ENCODE peak calls at places on chromosome 12, in seven cellular contexts. A is GM12878, J is Panc1, L is GM12892, F is K562, K is HCT116, S is transverse colon. V is an unnamed sample.

GRCh38 chr12:75959506-75959905 is 72.1 kb downstream of the PHLDA1 start:
- DNase-seq in A (no peak), S (no peak), K (no peak), L (no peak), J (no peak), F (no peak), V (no peak)

GRCh38 chr12:129538137-129538536 is 365.7 kb downstream of the TMEM132D start:
- DNase-seq in L (no peak), A (no peak), K (no peak), F (no peak), S (no peak), J (no peak), V (no peak)

GRCh38 chr12:49832836-49833421 is 4.7 kb upstream of the NCKAP5L start:
- DNase-seq in F (no peak), J (no peak), K (no peak), L (no peak), S (no peak), A (no peak), V (peak)

GRCh38 chr12:25775968-25776367 is 182.5 kb upstream of the RASSF8 start:
- DNase-seq in L (no peak), K (no peak), F (no peak), J (no peak), S (no peak), A (no peak), V (no peak)

GRCh38 chr12:51972849-51973273 is 21.4 kb downstream of the ACVR1B start:
- DNase-seq in J (no peak), F (peak), L (no peak), A (no peak), S (peak), K (no peak), V (no peak)

GRCh38 chr12:108619369-108620160 is 14.1 kb downstream of the SELPLG start:
- DNase-seq in F (no peak), A (no peak), K (no peak), L (no peak), J (no peak), S (no peak), V (no peak)

GRCh38 chr12:31477669-31478068 is 113.3 kb downstream of the DENND5B start:
- DNase-seq in F (no peak), S (no peak), J (no peak), A (peak), L (no peak), K (no peak), V (no peak)

GRCh38 chr12:15474766-15475165 is 152.5 kb downstream of the PTPRO start:
- DNase-seq in F (no peak), K (no peak), A (no peak), S (no peak), J (no peak), L (no peak), V (no peak)

GRCh38 chr12:43237238-43237879 is 314.6 kb downstream of the ADAMTS20 start:
- DNase-seq in F (no peak), S (no peak), J (no peak), L (no peak), K (no peak), A (no peak), V (no peak)

GRCh38 chr12:110107369-110108281 is 16.5 kb upstream of the IFT81 start:
- DNase-seq in S (peak), J (no peak), L (no peak), A (no peak), K (no peak), F (no peak), V (no peak)
- TF ChIP-seq POLR2AphosphoS5 in S (no peak), J (no peak), L (no peak), A (no peak), K (no peak), F (no peak), V (no peak)

GRCh38 chr12:105264771-105265170 is 28.8 kb upstream of the APPL2 start:
- DNase-seq in J (no peak), A (no peak), S (no peak), F (no peak), L (no peak), K (no peak), V (no peak)
- TF ChIP-seq POLR2AphosphoS5 in J (no peak), A (no peak), S (no peak), F (no peak), L (no peak), K (no peak), V (no peak)

GRCh38 chr12:6788972-6789905 is at the start of gene CD4:
- DNase-seq in K (no peak), F (no peak), J (no peak), S (peak), L (no peak), A (no peak), V (no peak)

GRCh38 chr12:6790496-6791150 is 1.3 kb downstream of the CD4 start:
- DNase-seq in F (no peak), K (no peak), J (no peak), L (no peak), A (no peak), S (no peak), V (no peak)

GRCh38 chr12:6791931-6792520 is 2.7 kb downstream of the CD4 start:
- DNase-seq in A (no peak), J (no peak), S (no peak), F (no peak), K (no peak), L (no peak), V (no peak)

GRCh38 chr12:6795088-6795487 is 5.8 kb downstream of the CD4 start:
- DNase-seq in S (no peak), K (no peak), F (no peak), J (no peak), A (no peak), L (no peak), V (no peak)

DNA sequence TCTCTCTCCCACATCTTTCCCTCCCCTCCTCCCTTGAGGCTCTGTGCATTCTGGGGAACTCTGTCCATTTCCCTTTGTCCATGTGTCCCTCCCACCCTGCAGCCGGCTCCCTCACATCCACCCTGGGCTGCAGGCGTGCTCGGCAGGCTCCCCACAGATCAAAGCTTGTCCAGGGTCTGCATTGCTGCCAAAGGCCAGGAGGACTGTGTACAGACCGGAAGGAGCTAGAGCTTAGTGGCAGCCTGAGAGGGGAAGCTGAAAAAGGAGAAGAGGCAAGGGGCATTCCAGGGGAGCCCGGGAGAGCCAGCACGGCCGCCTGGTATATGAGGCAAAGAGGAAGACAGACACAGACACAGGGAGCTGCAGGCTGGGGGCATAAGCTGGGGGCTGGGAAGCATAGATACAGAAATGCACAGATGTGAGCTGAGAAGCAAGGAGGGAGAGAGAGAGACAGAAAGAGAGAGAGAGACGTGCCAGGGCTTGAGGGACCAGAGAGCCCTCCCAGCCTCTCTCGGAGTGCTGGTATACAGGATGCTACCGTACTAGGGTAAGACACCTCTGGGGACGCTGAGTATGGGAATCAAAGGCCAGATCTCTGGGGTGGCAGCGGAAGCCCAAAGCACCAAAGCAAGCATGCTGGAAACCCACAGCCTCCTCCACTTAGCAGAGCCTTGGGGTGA is 3.3 kb downstream of the CD4 start:
- DNase-seq in J (no peak), F (no peak), A (no peak), S (no peak), K (no peak), L (no peak), V (no peak)
- TF ChIP-seq POLR2AphosphoS5 in J (no peak), F (no peak), A (no peak), S (no peak), K (no peak), L (no peak), V (no peak)

DNA sequence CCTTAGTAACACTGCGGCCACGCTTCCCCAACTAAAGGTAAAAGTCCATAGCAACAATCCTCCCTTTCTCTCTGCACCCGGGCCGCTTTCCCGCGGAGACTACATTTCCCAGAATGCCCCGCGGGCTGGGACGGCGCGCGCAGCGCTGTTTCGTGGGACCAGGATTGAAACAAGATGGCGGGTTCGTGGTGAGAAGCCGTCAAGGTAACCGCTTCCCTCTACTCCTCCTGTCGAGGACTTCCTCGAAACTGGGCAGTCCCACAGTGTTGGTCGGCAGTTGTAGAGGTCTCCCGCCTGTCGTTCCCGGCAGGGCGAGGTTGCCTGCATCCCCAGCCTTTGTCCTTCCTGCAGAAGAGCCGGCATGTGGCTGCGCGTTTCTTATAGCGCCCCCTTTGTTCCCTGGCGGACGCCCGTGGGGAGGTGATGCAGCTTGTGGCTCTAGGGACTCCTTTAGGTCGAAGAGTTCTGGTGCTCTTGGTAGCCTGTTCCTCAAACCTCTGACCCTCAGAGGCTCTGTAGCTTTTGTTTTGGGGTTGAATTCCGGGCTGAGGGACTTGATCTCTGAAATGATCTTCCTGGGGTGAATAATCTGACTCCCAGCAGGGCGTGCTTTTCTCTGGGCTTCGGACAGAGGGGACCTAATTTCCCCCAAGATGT is at the start of gene MRPL42:
- DNase-seq in A (peak), J (peak), L (peak), F (peak), S (peak), K (peak), V (peak)
- TF ChIP-seq POLR2AphosphoS5 in A (peak), J (peak), L (peak), F (peak), S (peak), K (peak), V (peak)

DNA sequence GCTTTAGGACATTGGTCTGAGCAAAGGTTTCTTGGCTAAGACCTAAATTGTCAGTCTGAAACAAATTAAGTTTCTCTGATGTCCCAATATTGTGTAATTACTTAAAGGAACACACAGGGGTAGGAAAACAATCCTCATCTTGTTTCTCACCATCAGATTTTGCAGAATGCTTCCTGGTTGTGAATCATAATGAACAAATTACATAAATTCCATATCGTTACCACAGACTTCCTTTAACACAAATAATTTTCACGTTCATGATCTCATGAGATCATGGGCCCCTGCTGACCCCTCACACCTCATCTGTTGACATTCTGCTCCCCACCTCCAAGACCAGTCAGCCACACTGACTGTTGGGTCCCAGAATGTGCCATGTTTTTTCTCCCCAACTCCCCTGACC is 194.1 kb downstream of the MON2 start:
- DNase-seq in L (no peak), J (no peak), F (no peak), K (no peak), A (no peak), S (no peak), V (no peak)
- TF ChIP-seq POLR2AphosphoS5 in L (no peak), J (no peak), F (no peak), K (no peak), A (no peak), S (no peak), V (no peak)

GRCh38 chr12:101678081-101678480 is 19.4 kb upstream of the CHPT1 start:
- DNase-seq in A (no peak), L (no peak), F (no peak), J (no peak), S (no peak), K (no peak), V (no peak)

GRCh38 chr12:101680240-101680639 is 17.2 kb upstream of the CHPT1 start:
- DNase-seq in L (no peak), J (no peak), K (no peak), F (no peak), A (no peak), S (no peak), V (no peak)

GRCh38 chr12:101671157-101671791 is 26.2 kb upstream of the CHPT1 start:
- DNase-seq in L (peak), J (no peak), A (peak), S (peak), F (no peak), K (no peak), V (no peak)

GRCh38 chr12:101671839-101672238 is 25.6 kb upstream of the CHPT1 start:
- DNase-seq in F (no peak), K (no peak), L (no peak), A (no peak), S (no peak), J (no peak), V (no peak)

GRCh38 chr12:101675555-101675954 is 21.9 kb upstream of the CHPT1 start:
- DNase-seq in J (no peak), F (no peak), L (no peak), S (no peak), A (no peak), K (no peak), V (no peak)
- TF ChIP-seq POLR2AphosphoS5 in J (no peak), F (no peak), L (no peak), S (no peak), A (no peak), K (no peak), V (no peak)

DNA sequence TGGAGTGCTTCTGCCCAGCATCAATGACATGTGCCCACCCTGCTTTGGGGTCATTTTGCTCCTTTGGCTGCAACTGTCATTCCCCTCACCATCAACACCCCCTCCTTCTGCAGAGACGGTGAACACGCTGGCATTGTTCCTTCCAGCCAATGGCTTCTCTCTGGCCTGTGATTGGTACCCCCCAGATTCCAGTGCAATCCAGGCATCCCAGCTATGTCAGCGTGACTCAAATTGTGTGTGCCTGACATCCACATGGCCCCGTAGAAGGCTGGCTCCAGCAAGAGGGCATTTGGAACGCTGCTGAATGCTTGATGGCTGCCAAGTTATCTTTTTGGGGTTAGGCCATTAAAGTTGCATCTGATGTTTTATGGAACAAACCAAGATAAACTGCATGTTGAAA is 21.0 kb upstream of the CCND2 start:
- DNase-seq in F (no peak), J (no peak), L (no peak), A (no peak), K (no peak), S (no peak), V (no peak)
- TF ChIP-seq POLR2AphosphoS5 in F (no peak), J (no peak), L (no peak), A (no peak), K (no peak), S (no peak), V (no peak)

GRCh38 chr12:121239335-121239678 is 29.4 kb downstream of the P2RX4 start:
- DNase-seq in A (no peak), S (no peak), F (no peak), J (no peak), L (no peak), K (no peak), V (no peak)
- TF ChIP-seq POLR2AphosphoS5 in A (no peak), S (no peak), F (no peak), J (no peak), L (no peak), K (no peak), V (no peak)